ENCODE peak calls at places on chromosome 18, in four cellular contexts. V, U, H and J are unnamed samples.
A peak's percentile ranks its signal among the peaks of the same experiment; 100 is the strongest.

GRCh38 chr18:5729983-5730699 is 165.2 kb downstream of the TMEM200C start:
- DNase-seq in V (no peak), U (no peak), H (no peak), J (no peak)

GRCh38 chr18:8041526-8042111 is 474.5 kb downstream of the PTPRM start:
- DNase-seq in V (no peak), U (no peak), H (no peak), J (no peak)

GRCh38 chr18:6054443-6054842 is 159.1 kb upstream of the TMEM200C start:
- DNase-seq in V (no peak), U (no peak), H (no peak), J (no peak)

GRCh38 chr18:35513181-35513932 is 15.6 kb upstream of the INO80C start:
- DNase-seq in V (peak; percentile 43), U (no peak), H (peak; percentile 52), J (peak; percentile 19)

GRCh38 chr18:27541293-27541692 is 356.2 kb upstream of the CHST9 start:
- DNase-seq in V (no peak), U (no peak), H (no peak), J (no peak)

GRCh38 chr18:33034941-33035340 is 262.1 kb upstream of the KLHL14 start:
- DNase-seq in V (no peak), U (no peak), H (peak; percentile 92), J (peak; percentile 0)

GRCh38 chr18:76374330-76375281 is 120.4 kb downstream of the ZNF516 start:
- DNase-seq in V (no peak), U (no peak), H (no peak), J (no peak)

GRCh38 chr18:22900558-22901183 is 32.5 kb upstream of the RBBP8 start:
- DNase-seq in V (no peak), U (no peak), H (peak; percentile 9), J (peak; percentile 30)

GRCh38 chr18:3595282-3596273 is 145.6 kb downstream of the TGIF1 start:
- DNase-seq in V (no peak), U (no peak), H (peak; percentile 97), J (peak; percentile 83)

GRCh38 chr18:67359868-67360838 is 156.4 kb downstream of the DSEL start:
- DNase-seq in V (no peak), U (no peak), H (peak; percentile 92), J (peak; percentile 98)

GRCh38 chr18:70288171-70288850 is 534 bp upstream of the SOCS6 start:
- DNase-seq in V (peak; percentile 20), U (no peak), H (peak; percentile 50), J (peak; percentile 70)

GRCh38 chr18:2588666-2589344 is 17.4 kb downstream of the NDC80 start:
- DNase-seq in V (no peak), U (no peak), H (no peak), J (no peak)

GRCh38 chr18:67513285-67513684 is 3.2 kb downstream of the DSEL start:
- DNase-seq in V (peak; percentile 11), U (no peak), H (peak; percentile 7), J (no peak)

GRCh38 chr18:24913507-24914147 is 438.3 kb downstream of the ZNF521 start:
- DNase-seq in V (no peak), U (no peak), H (no peak), J (no peak)

GRCh38 chr18:9951022-9951859 is 37.4 kb downstream of the VAPA start:
- DNase-seq in V (peak; percentile 73), U (peak; percentile 32), H (peak; percentile 86), J (peak; percentile 81)

GRCh38 chr18:22433960-22434359 is 16.2 kb upstream of the CTAGE1 start:
- DNase-seq in V (no peak), U (no peak), H (peak; percentile 37), J (peak; percentile 27)

GRCh38 chr18:76490701-76491171 is 4.3 kb downstream of the ZNF516 start:
- DNase-seq in V (peak; percentile 56), U (no peak), H (no peak), J (peak; percentile 65)

GRCh38 chr18:32549248-32549842 is 78.7 kb upstream of the GAREM1 start:
- DNase-seq in V (peak; percentile 87), U (peak; percentile 42), H (peak; percentile 51), J (peak; percentile 54)

GRCh38 chr18:36561046-36561445 is 263.5 kb downstream of the FHOD3 start:
- DNase-seq in V (no peak), U (no peak), H (no peak), J (no peak)

GRCh38 chr18:31512203-31512764 is 14.3 kb downstream of the DSG2 start:
- DNase-seq in V (no peak), U (no peak), H (peak; percentile 48), J (no peak)

GRCh38 chr18:25621682-25622081 is 269.7 kb upstream of the ZNF521 start:
- DNase-seq in V (no peak), U (no peak), H (no peak), J (no peak)

GRCh38 chr18:67597759-67598158 is 81.2 kb upstream of the DSEL start:
- DNase-seq in V (no peak), U (no peak), H (no peak), J (peak; percentile 36)

GRCh38 chr18:7038330-7038846 is 79.2 kb downstream of the LAMA1 start:
- DNase-seq in V (peak; percentile 76), U (peak; percentile 30), H (peak; percentile 96), J (peak; percentile 98)

GRCh38 chr18:46071894-46072867 is at the start of gene PSTPIP2:
- DNase-seq in V (peak; percentile 72), U (no peak), H (peak; percentile 55), J (peak; percentile 85)

GRCh38 chr18:29034113-29034856 is 857.4 kb upstream of the CDH2 start:
- DNase-seq in V (no peak), U (no peak), H (peak; percentile 2), J (peak; percentile 17)

GRCh38 chr18:31424383-31424988 is 23.1 kb upstream of the DSG3 start:
- DNase-seq in V (peak; percentile 67), U (peak; percentile 18), H (peak; percentile 24), J (no peak)

GRCh38 chr18:48789259-48789812 is 161.4 kb downstream of the SMAD7 start:
- DNase-seq in V (no peak), U (no peak), H (no peak), J (no peak)

GRCh38 chr18:47932603-47933002 is 2.1 kb upstream of the SMAD2 start:
- DNase-seq in V (peak; percentile 33), U (no peak), H (no peak), J (no peak)

GRCh38 chr18:26425148-26425531 is 123.2 kb downstream of the KCTD1 start:
- DNase-seq in V (no peak), U (no peak), H (no peak), J (no peak)

GRCh38 chr18:40878371-40878770 is 1076.7 kb upstream of the PIK3C3 start:
- DNase-seq in V (no peak), U (peak; percentile 13), H (no peak), J (no peak)

GRCh38 chr18:36833120-36833519 is 4.2 kb downstream of the KIAA1328 start:
- DNase-seq in V (no peak), U (no peak), H (no peak), J (no peak)

GRCh38 chr18:54734059-54734458 is 94.2 kb upstream of the RAB27B start:
- DNase-seq in V (no peak), U (no peak), H (peak; percentile 94), J (peak; percentile 87)

GRCh38 chr18:62576858-62577512 is 54.2 kb downstream of the ZCCHC2 start:
- DNase-seq in V (no peak), U (no peak), H (no peak), J (no peak)

GRCh38 chr18:48663096-48663930 is 124.5 kb downstream of the CTIF start:
- DNase-seq in V (no peak), U (no peak), H (no peak), J (no peak)

GRCh38 chr18:34509163-34509562 is 200.9 kb upstream of the DTNA start:
- DNase-seq in V (no peak), U (no peak), H (no peak), J (no peak)

GRCh38 chr18:36354989-36355388 is 57.5 kb downstream of the FHOD3 start:
- DNase-seq in V (no peak), U (no peak), H (no peak), J (peak; percentile 72)

GRCh38 chr18:33804258-33804657 is 226.2 kb downstream of the ASXL3 start:
- DNase-seq in V (no peak), U (no peak), H (peak; percentile 76), J (peak; percentile 66)

GRCh38 chr18:59172664-59173249 is 33.1 kb downstream of the SEC11C start:
- DNase-seq in V (no peak), U (no peak), H (peak; percentile 2), J (peak; percentile 19)
- H3K9me3 ChIP-seq in V (peaks cover 12% of the 10 kb centered on the region), U (peaks cover 18% of the 10 kb centered on the region), H (no peaks in the 10 kb centered on the region), J (peaks cover 54% of the 10 kb centered on the region)

GRCh38 chr18:51037230-51037629 is 7.2 kb downstream of the SMAD4 start:
- DNase-seq in V (no peak), U (no peak), H (no peak), J (no peak)

GRCh38 chr18:51039138-51040112 is 9.4 kb downstream of the SMAD4 start:
- DNase-seq in V (no peak), U (no peak), H (peak; percentile 22), J (no peak)

GRCh38 chr18:51032193-51032592 is 2.2 kb downstream of the SMAD4 start:
- DNase-seq in V (no peak), U (no peak), H (no peak), J (peak; percentile 18)

GRCh38 chr18:51041677-51042076 is 11.7 kb downstream of the SMAD4 start:
- DNase-seq in V (no peak), U (no peak), H (no peak), J (no peak)

GRCh38 chr18:51038110-51038509 is 8.1 kb downstream of the SMAD4 start:
- DNase-seq in V (no peak), U (no peak), H (no peak), J (no peak)
- H3K4me1 ChIP-seq in V (peaks cover 16% of the 10 kb centered on the region), U (no peaks in the 10 kb centered on the region), H (no peaks in the 10 kb centered on the region), J (peaks cover 45% of the 10 kb centered on the region)

DNA sequence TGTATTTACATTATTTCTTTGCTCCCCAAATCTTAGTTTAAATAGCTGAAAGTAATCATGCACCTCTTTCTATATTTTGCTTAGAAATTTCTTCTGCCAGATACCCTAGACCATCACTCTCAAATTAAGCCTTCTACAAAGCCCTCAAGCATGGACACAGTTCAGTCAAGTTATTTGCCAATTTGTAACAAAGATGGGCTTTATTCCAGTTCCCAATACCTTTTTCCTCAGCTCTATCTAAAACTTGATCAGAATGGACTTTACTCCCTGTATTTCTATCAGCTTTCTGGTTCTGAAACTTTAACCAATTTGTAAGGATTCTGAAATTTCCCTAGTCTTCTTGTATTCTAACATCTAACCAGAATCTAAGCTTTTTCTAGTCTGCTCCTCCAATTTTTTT is 56.6 kb downstream of the SYT4 start:
- DNase-seq in V (no peak), U (no peak), H (no peak), J (no peak)
- H3K9ac ChIP-seq in V (no peak overlapping the region), U (no peak overlapping the region), H (no peak overlapping the region), J (no peak overlapping the region)

DNA sequence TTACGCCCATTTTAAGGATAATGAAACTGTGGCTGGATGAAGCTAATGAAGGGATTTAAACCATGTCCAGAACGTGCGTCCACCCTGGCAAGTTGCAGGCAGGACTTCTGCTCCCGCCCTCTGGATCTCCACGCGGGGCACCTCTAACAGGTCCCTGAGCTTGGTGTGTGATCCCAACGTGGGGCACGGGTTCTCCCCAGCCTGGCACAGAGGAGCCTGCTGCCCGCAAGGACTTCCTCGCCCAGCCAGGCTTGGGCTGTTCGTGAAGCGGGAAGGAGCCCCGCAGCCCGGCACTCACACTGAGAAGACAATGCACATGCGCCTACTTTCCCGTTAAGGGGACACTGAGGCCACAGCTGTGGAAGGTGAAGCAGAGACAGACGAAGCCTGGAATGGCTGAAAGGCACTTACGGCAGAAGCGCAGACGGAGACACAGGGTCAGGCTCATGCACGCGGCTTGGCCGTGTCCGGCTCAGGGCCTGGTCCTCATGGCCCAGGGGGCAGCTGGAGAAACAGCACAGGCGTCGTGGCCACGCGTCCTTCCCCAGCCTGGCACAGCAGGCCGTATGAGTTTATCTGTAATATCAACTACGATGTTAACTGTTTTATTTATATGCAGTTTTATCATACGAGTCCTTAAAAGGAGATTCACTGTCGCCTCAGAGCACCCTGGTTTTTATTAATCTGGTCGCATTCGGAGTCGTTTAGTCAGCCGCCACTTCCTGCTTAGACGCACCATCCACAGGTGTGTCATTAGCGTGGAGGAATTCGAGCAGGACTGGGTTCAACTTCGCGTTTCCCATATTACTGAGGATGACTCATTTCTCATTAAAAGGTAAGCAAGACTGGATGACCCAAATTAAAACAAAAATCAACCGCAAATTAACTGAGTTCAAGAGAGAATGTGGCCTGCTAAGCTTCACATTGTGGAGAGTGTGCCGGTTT is 835.9 kb downstream of the GALR1 start:
- DNase-seq in V (no peak), U (no peak), H (no peak), J (no peak)
- H3K9me3 ChIP-seq in V (no peaks in the 10 kb centered on the region), U (no peaks in the 10 kb centered on the region), H (no peaks in the 10 kb centered on the region), J (no peaks in the 10 kb centered on the region)